ENCODE peak calls at places on chromosomes 6 and 20, in six cellular contexts. One of them, this sample, is unnamed.

GRCh38 chr20:34954905-34955231 is 738 bp downstream of the GSS start:
- DNase-seq in fibroblast of pulmonary artery: no peak
- DNase-seq in CD4-positive, alpha-beta memory T cell: no peak
- DNase-seq in sciatic nerve: no peak
- DNase-seq in cardiac fibroblast: peak
- DNase-seq in endothelial cell: peak
- DNase-seq in this sample: peak

GRCh38 chr6:42100029-42100901 is 42.2 kb downstream of the C6orf132 start:
- DNase-seq in endothelial cell: no peak
- DNase-seq in cardiac fibroblast: peak
- DNase-seq in fibroblast of pulmonary artery: peak
- DNase-seq in CD4-positive, alpha-beta memory T cell: no peak
- DNase-seq in sciatic nerve: no peak
- DNase-seq in this sample: peak

GRCh38 chr6:40999498-41000070 is 39.4 kb downstream of the UNC5CL start:
- DNase-seq in endothelial cell: peak
- DNase-seq in CD4-positive, alpha-beta memory T cell: no peak
- DNase-seq in cardiac fibroblast: peak
- DNase-seq in fibroblast of pulmonary artery: peak
- DNase-seq in sciatic nerve: peak
- DNase-seq in this sample: peak

GRCh38 chr6:102417368-102417767 is 1023.9 kb downstream of the GRIK2 start:
- DNase-seq in sciatic nerve: no peak
- DNase-seq in endothelial cell: no peak
- DNase-seq in cardiac fibroblast: no peak
- DNase-seq in fibroblast of pulmonary artery: no peak
- DNase-seq in CD4-positive, alpha-beta memory T cell: no peak
- DNase-seq in this sample: no peak

GRCh38 chr6:111909238-111909637 is 36.0 kb upstream of the FYN start:
- DNase-seq in endothelial cell: no peak
- DNase-seq in fibroblast of pulmonary artery: no peak
- DNase-seq in cardiac fibroblast: no peak
- DNase-seq in CD4-positive, alpha-beta memory T cell: no peak
- DNase-seq in sciatic nerve: no peak
- DNase-seq in this sample: no peak

GRCh38 chr6:75167426-75167825 is 38.4 kb downstream of the COL12A1 start:
- DNase-seq in CD4-positive, alpha-beta memory T cell: no peak
- DNase-seq in sciatic nerve: no peak
- DNase-seq in endothelial cell: no peak
- DNase-seq in fibroblast of pulmonary artery: peak
- DNase-seq in cardiac fibroblast: no peak
- DNase-seq in this sample: no peak

GRCh38 chr6:158763440-158764187 is 55.6 kb downstream of the EZR start:
- DNase-seq in cardiac fibroblast: no peak
- DNase-seq in endothelial cell: no peak
- DNase-seq in sciatic nerve: no peak
- DNase-seq in fibroblast of pulmonary artery: no peak
- DNase-seq in CD4-positive, alpha-beta memory T cell: no peak
- DNase-seq in this sample: no peak

GRCh38 chr6:69881322-69882151 is 15.2 kb downstream of the COL19A1 start:
- DNase-seq in endothelial cell: no peak
- DNase-seq in CD4-positive, alpha-beta memory T cell: no peak
- DNase-seq in sciatic nerve: no peak
- DNase-seq in cardiac fibroblast: no peak
- DNase-seq in fibroblast of pulmonary artery: no peak
- DNase-seq in this sample: no peak

GRCh38 chr6:103783344-103783743 is 1076.4 kb downstream of the HACE1 start:
- DNase-seq in cardiac fibroblast: peak
- DNase-seq in fibroblast of pulmonary artery: peak
- DNase-seq in sciatic nerve: no peak
- DNase-seq in endothelial cell: no peak
- DNase-seq in CD4-positive, alpha-beta memory T cell: no peak
- DNase-seq in this sample: no peak

GRCh38 chr6:81950877-81951276 is 198.4 kb upstream of the TENT5A start:
- DNase-seq in cardiac fibroblast: peak
- DNase-seq in fibroblast of pulmonary artery: peak
- DNase-seq in CD4-positive, alpha-beta memory T cell: no peak
- DNase-seq in endothelial cell: no peak
- DNase-seq in sciatic nerve: no peak
- DNase-seq in this sample: no peak

GRCh38 chr20:37519508-37520416 is 1.3 kb upstream of the NNAT start:
- DNase-seq in endothelial cell: peak
- DNase-seq in sciatic nerve: no peak
- DNase-seq in fibroblast of pulmonary artery: no peak
- DNase-seq in CD4-positive, alpha-beta memory T cell: no peak
- DNase-seq in cardiac fibroblast: no peak
- DNase-seq in this sample: no peak

GRCh38 chr6:56259682-56260081 is 12.3 kb upstream of the COL21A1 start:
- DNase-seq in endothelial cell: no peak
- DNase-seq in fibroblast of pulmonary artery: peak
- DNase-seq in CD4-positive, alpha-beta memory T cell: no peak
- DNase-seq in cardiac fibroblast: peak
- DNase-seq in sciatic nerve: no peak
- DNase-seq in this sample: no peak

GRCh38 chr6:13248053-13248452 is 80.3 kb downstream of the TBC1D7 start:
- DNase-seq in endothelial cell: peak
- DNase-seq in sciatic nerve: no peak
- DNase-seq in cardiac fibroblast: peak
- DNase-seq in CD4-positive, alpha-beta memory T cell: no peak
- DNase-seq in fibroblast of pulmonary artery: peak
- DNase-seq in this sample: peak

GRCh38 chr6:72522735-72523141 is 99.1 kb upstream of the KCNQ5 start:
- DNase-seq in fibroblast of pulmonary artery: no peak
- DNase-seq in cardiac fibroblast: no peak
- DNase-seq in sciatic nerve: no peak
- DNase-seq in endothelial cell: peak
- DNase-seq in CD4-positive, alpha-beta memory T cell: peak
- DNase-seq in this sample: no peak

GRCh38 chr6:136956590-136957573 is 34.8 kb downstream of the SLC35D3 start:
- DNase-seq in cardiac fibroblast: no peak
- DNase-seq in endothelial cell: peak
- DNase-seq in sciatic nerve: no peak
- DNase-seq in CD4-positive, alpha-beta memory T cell: no peak
- DNase-seq in fibroblast of pulmonary artery: no peak
- DNase-seq in this sample: no peak

GRCh38 chr20:57747889-57748456 is 38.2 kb upstream of the PMEPA1 start:
- DNase-seq in fibroblast of pulmonary artery: no peak
- DNase-seq in CD4-positive, alpha-beta memory T cell: no peak
- DNase-seq in sciatic nerve: no peak
- DNase-seq in endothelial cell: no peak
- DNase-seq in cardiac fibroblast: no peak
- DNase-seq in this sample: no peak

GRCh38 chr20:19730716-19731115 is 27.3 kb upstream of the RIN2 start:
- DNase-seq in sciatic nerve: no peak
- DNase-seq in endothelial cell: no peak
- DNase-seq in cardiac fibroblast: no peak
- DNase-seq in fibroblast of pulmonary artery: no peak
- DNase-seq in CD4-positive, alpha-beta memory T cell: no peak
- DNase-seq in this sample: no peak

GRCh38 chr6:20302702-20303251 is 90.5 kb upstream of the MBOAT1 start:
- DNase-seq in endothelial cell: no peak
- DNase-seq in sciatic nerve: no peak
- DNase-seq in fibroblast of pulmonary artery: peak
- DNase-seq in cardiac fibroblast: peak
- DNase-seq in CD4-positive, alpha-beta memory T cell: no peak
- DNase-seq in this sample: peak

GRCh38 chr20:43787937-43788336 is 61.1 kb upstream of the GTSF1L start:
- DNase-seq in cardiac fibroblast: no peak
- DNase-seq in endothelial cell: no peak
- DNase-seq in sciatic nerve: no peak
- DNase-seq in fibroblast of pulmonary artery: no peak
- DNase-seq in CD4-positive, alpha-beta memory T cell: peak
- DNase-seq in this sample: no peak

GRCh38 chr20:21048841-21049273 is 57.3 kb downstream of the LINC00237 start:
- DNase-seq in sciatic nerve: no peak
- DNase-seq in CD4-positive, alpha-beta memory T cell: peak
- DNase-seq in cardiac fibroblast: peak
- DNase-seq in fibroblast of pulmonary artery: peak
- DNase-seq in endothelial cell: peak
- DNase-seq in this sample: peak

GRCh38 chr20:20706285-20706684 is 6.2 kb downstream of the RALGAPA2 start:
- DNase-seq in fibroblast of pulmonary artery: no peak
- DNase-seq in sciatic nerve: no peak
- DNase-seq in cardiac fibroblast: no peak
- DNase-seq in CD4-positive, alpha-beta memory T cell: no peak
- DNase-seq in endothelial cell: no peak
- DNase-seq in this sample: no peak

GRCh38 chr20:50293244-50294139 is 102.9 kb downstream of the CEBPB start:
- DNase-seq in sciatic nerve: no peak
- DNase-seq in cardiac fibroblast: no peak
- DNase-seq in fibroblast of pulmonary artery: no peak
- DNase-seq in CD4-positive, alpha-beta memory T cell: no peak
- DNase-seq in endothelial cell: no peak
- DNase-seq in this sample: no peak

GRCh38 chr6:139757766-139758655 is 383.6 kb upstream of the CITED2 start:
- DNase-seq in endothelial cell: no peak
- DNase-seq in cardiac fibroblast: peak
- DNase-seq in fibroblast of pulmonary artery: peak
- DNase-seq in sciatic nerve: no peak
- DNase-seq in CD4-positive, alpha-beta memory T cell: no peak
- DNase-seq in this sample: no peak

GRCh38 chr6:14706378-14706929 is 539.4 kb upstream of the JARID2 start:
- DNase-seq in cardiac fibroblast: peak
- DNase-seq in sciatic nerve: peak
- DNase-seq in CD4-positive, alpha-beta memory T cell: no peak
- DNase-seq in fibroblast of pulmonary artery: peak
- DNase-seq in endothelial cell: no peak
- DNase-seq in this sample: peak

GRCh38 chr20:61874421-61875068 is 191.1 kb downstream of the TAF4 start:
- DNase-seq in endothelial cell: peak
- DNase-seq in sciatic nerve: no peak
- DNase-seq in cardiac fibroblast: peak
- DNase-seq in CD4-positive, alpha-beta memory T cell: no peak
- DNase-seq in fibroblast of pulmonary artery: no peak
- DNase-seq in this sample: peak

This sample was measured in AG08396.